ENCODE peak calls at places on chromosomes 5 and 9, in six cellular contexts. Q is BJ, Z is astrocyte of the spinal cord, G is fibroblast of mammary gland, U is foreskin fibroblast, K is left lung. E is an unnamed sample.

GRCh38 chr5:10253390-10253789 is 3.3 kb downstream of the CCT5 start:
- DNase-seq in Q (no peak), Z (no peak), G (no peak), U (no peak), K (no peak), E (no peak)

GRCh38 chr5:149114403-149115312 is 26.6 kb upstream of the ABLIM3 start:
- DNase-seq in Q (no peak), Z (peak), G (peak), U (peak), K (peak), E (peak)

GRCh38 chr9:116697341-116697740 is 10.2 kb downstream of the TRIM32 start:
- DNase-seq in Q (peak), Z (peak), G (peak), U (peak), K (no peak), E (peak)

GRCh38 chr9:86405086-86405491 is 50.9 kb upstream of the TUT7 start:
- DNase-seq in Q (no peak), Z (no peak), G (peak), U (no peak), K (no peak), E (no peak)

GRCh38 chr9:125492719-125493118 is 214.3 kb downstream of the MAPKAP1 start:
- DNase-seq in Q (no peak), Z (no peak), G (no peak), U (no peak), K (no peak), E (no peak)

GRCh38 chr9:97474373-97474925 is 27.0 kb upstream of the TMOD1 start:
- DNase-seq in Q (no peak), Z (peak), G (peak), U (peak), K (no peak), E (no peak)

GRCh38 chr9:127525426-127526188 is 74.3 kb downstream of the LRSAM1 start:
- DNase-seq in Q (no peak), Z (peak), G (peak), U (no peak), K (no peak), E (no peak)

GRCh38 chr5:103523319-103523718 is 39.3 kb downstream of the NUDT12 start:
- DNase-seq in Q (no peak), Z (no peak), G (no peak), U (no peak), K (no peak), E (no peak)

GRCh38 chr5:151036556-151036955 is 16.2 kb downstream of the GPX3 start:
- DNase-seq in Q (no peak), Z (no peak), G (no peak), U (no peak), K (no peak), E (no peak)

GRCh38 chr9:93224591-93224990 is 40.7 kb downstream of the WNK2 start:
- DNase-seq in Q (no peak), Z (no peak), G (no peak), U (no peak), K (no peak), E (no peak)

GRCh38 chr9:6714176-6714575 is 43.6 kb upstream of the KDM4C start:
- DNase-seq in Q (no peak), Z (no peak), G (no peak), U (no peak), K (no peak), E (no peak)

GRCh38 chr5:132849347-132849746 is 16.9 kb downstream of the GDF9 start:
- DNase-seq in Q (no peak), Z (no peak), G (no peak), U (no peak), K (no peak), E (no peak)

GRCh38 chr5:29229461-29229860 is 1964.0 kb upstream of the CDH6 start:
- DNase-seq in Q (no peak), Z (no peak), G (no peak), U (no peak), K (no peak), E (no peak)

GRCh38 chr5:116454417-116454927 is 120.2 kb downstream of the SEMA6A start:
- DNase-seq in Q (peak), Z (peak), G (peak), U (peak), K (no peak), E (peak)

GRCh38 chr9:132128191-132128590 is 33.7 kb upstream of the NTNG2 start:
- DNase-seq in Q (no peak), Z (no peak), G (no peak), U (no peak), K (no peak), E (no peak)

GRCh38 chr9:107637421-107638420 is 148.2 kb upstream of the KLF4 start:
- DNase-seq in Q (peak), Z (peak), G (peak), U (peak), K (peak), E (peak)

GRCh38 chr5:108749130-108749861 is 1.6 kb downstream of the FER start:
- DNase-seq in Q (no peak), Z (peak), G (peak), U (no peak), K (no peak), E (no peak)

GRCh38 chr5:173242675-173243085 is 7.7 kb upstream of the NKX2-5 start:
- DNase-seq in Q (no peak), Z (no peak), G (no peak), U (no peak), K (no peak), E (no peak)

GRCh38 chr5:95261369-95262175 is 23.3 kb downstream of the MCTP1 start:
- DNase-seq in Q (peak), Z (peak), G (peak), U (no peak), K (no peak), E (no peak)

GRCh38 chr9:131594906-131595675 is 49.8 kb downstream of the PRRT1B start:
- DNase-seq in Q (no peak), Z (no peak), G (no peak), U (no peak), K (no peak), E (no peak)

GRCh38 chr5:68544091-68544655 is 328.6 kb downstream of the PIK3R1 start:
- DNase-seq in Q (no peak), Z (no peak), G (no peak), U (no peak), K (no peak), E (no peak)

GRCh38 chr5:124034963-124035362 is 523.0 kb downstream of the CSNK1G3 start:
- DNase-seq in Q (no peak), Z (no peak), G (no peak), U (no peak), K (no peak), E (no peak)

GRCh38 chr9:107491081-107492053 is 1.8 kb upstream of the KLF4 start:
- DNase-seq in Q (no peak), Z (no peak), G (peak), U (no peak), K (peak), E (no peak)

GRCh38 chr5:115100556-115100955 is 69.2 kb downstream of the TRIM36 start:
- DNase-seq in Q (no peak), Z (no peak), G (peak), U (peak), K (no peak), E (no peak)

GRCh38 chr9:89204811-89205210 is 26.2 kb upstream of the SHC3 start:
- DNase-seq in Q (no peak), Z (no peak), G (no peak), U (no peak), K (no peak), E (no peak)

GRCh38 chr5:11407553-11408145 is 496.6 kb downstream of the CTNND2 start:
- DNase-seq in Q (no peak), Z (no peak), G (no peak), U (no peak), K (no peak), E (no peak)

GRCh38 chr9:125484632-125485282 is 222.3 kb downstream of the MAPKAP1 start:
- DNase-seq in Q (peak), Z (peak), G (peak), U (peak), K (no peak), E (peak)

GRCh38 chr5:111313017-111313724 is 89.0 kb downstream of the CAMK4 start:
- DNase-seq in Q (no peak), Z (no peak), G (no peak), U (no peak), K (no peak), E (no peak)

GRCh38 chr5:128736567-128736966 is 198.5 kb upstream of the FBN2 start:
- DNase-seq in Q (no peak), Z (peak), G (no peak), U (no peak), K (no peak), E (no peak)

GRCh38 chr9:87080512-87081225 is 133.4 kb upstream of the GAS1 start:
- DNase-seq in Q (no peak), Z (peak), G (peak), U (no peak), K (no peak), E (no peak)

GRCh38 chr9:137630126-137630525 is 11.3 kb downstream of the EHMT1 start:
- DNase-seq in Q (no peak), Z (no peak), G (peak), U (no peak), K (no peak), E (no peak)

GRCh38 chr9:30301271-30301963 is 2083.0 kb upstream of the ACO1 start:
- DNase-seq in Q (no peak), Z (no peak), G (no peak), U (no peak), K (peak), E (no peak)

GRCh38 chr9:128635266-128636023 is 21.2 kb downstream of the DYNC2I2 start:
- DNase-seq in Q (peak), Z (peak), G (peak), U (peak), K (peak), E (peak)

GRCh38 chr5:125085797-125086505 is 339.5 kb upstream of the ZNF608 start:
- DNase-seq in Q (no peak), Z (no peak), G (peak), U (no peak), K (no peak), E (no peak)

GRCh38 chr5:51082741-51083140 is 300.5 kb upstream of the ISL1 start:
- DNase-seq in Q (no peak), Z (no peak), G (no peak), U (no peak), K (no peak), E (no peak)

GRCh38 chr5:180135128-180135955 is 63.8 kb upstream of the RNF130 start:
- DNase-seq in Q (no peak), Z (peak), G (peak), U (peak), K (peak), E (peak)

GRCh38 chr5:94793113-94793815 is 174.8 kb downstream of the SLF1 start:
- DNase-seq in Q (peak), Z (peak), G (peak), U (peak), K (no peak), E (peak)

GRCh38 chr5:107636555-107636954 is 34.2 kb downstream of the EFNA5 start:
- DNase-seq in Q (no peak), Z (no peak), G (no peak), U (no peak), K (no peak), E (no peak)

GRCh38 chr9:18163146-18163545 is 310.8 kb upstream of the ADAMTSL1 start:
- DNase-seq in Q (no peak), Z (no peak), G (no peak), U (no peak), K (no peak), E (no peak)

GRCh38 chr5:43313854-43314457 is 744 bp upstream of the HMGCS1 start:
- DNase-seq in Q (no peak), Z (no peak), G (peak), U (no peak), K (no peak), E (no peak)

GRCh38 chr5:43315697-43316096 is 2.5 kb upstream of the HMGCS1 start:
- DNase-seq in Q (no peak), Z (no peak), G (no peak), U (no peak), K (no peak), E (no peak)

GRCh38 chr5:43316421-43316820 is 3.2 kb upstream of the HMGCS1 start:
- DNase-seq in Q (no peak), Z (no peak), G (no peak), U (no peak), K (no peak), E (no peak)

GRCh38 chr5:43314724-43315123 is 1.5 kb upstream of the HMGCS1 start:
- DNase-seq in Q (no peak), Z (no peak), G (no peak), U (no peak), K (no peak), E (no peak)

GRCh38 chr5:43315262-43315661 is 2.0 kb upstream of the HMGCS1 start:
- DNase-seq in Q (no peak), Z (no peak), G (peak), U (no peak), K (no peak), E (no peak)
- H3K4me3 ChIP-seq in Q (no peak), Z (no peak), G (no peak), U (no peak), K (no peak), E (no peak)

GRCh38 chr5:73359395-73359794 is 89.2 kb downstream of the FOXD1 start:
- DNase-seq in Q (no peak), Z (no peak), G (no peak), U (no peak), K (no peak), E (no peak)

GRCh38 chr5:73365301-73365853 is 83.2 kb downstream of the FOXD1 start:
- DNase-seq in Q (peak), Z (peak), G (peak), U (peak), K (no peak), E (no peak)

GRCh38 chr5:73367650-73368049 is 80.9 kb downstream of the FOXD1 start:
- DNase-seq in Q (no peak), Z (no peak), G (no peak), U (no peak), K (no peak), E (no peak)

GRCh38 chr5:73365990-73366667 is 82.4 kb downstream of the FOXD1 start:
- DNase-seq in Q (no peak), Z (peak), G (no peak), U (no peak), K (no peak), E (no peak)

DNA sequence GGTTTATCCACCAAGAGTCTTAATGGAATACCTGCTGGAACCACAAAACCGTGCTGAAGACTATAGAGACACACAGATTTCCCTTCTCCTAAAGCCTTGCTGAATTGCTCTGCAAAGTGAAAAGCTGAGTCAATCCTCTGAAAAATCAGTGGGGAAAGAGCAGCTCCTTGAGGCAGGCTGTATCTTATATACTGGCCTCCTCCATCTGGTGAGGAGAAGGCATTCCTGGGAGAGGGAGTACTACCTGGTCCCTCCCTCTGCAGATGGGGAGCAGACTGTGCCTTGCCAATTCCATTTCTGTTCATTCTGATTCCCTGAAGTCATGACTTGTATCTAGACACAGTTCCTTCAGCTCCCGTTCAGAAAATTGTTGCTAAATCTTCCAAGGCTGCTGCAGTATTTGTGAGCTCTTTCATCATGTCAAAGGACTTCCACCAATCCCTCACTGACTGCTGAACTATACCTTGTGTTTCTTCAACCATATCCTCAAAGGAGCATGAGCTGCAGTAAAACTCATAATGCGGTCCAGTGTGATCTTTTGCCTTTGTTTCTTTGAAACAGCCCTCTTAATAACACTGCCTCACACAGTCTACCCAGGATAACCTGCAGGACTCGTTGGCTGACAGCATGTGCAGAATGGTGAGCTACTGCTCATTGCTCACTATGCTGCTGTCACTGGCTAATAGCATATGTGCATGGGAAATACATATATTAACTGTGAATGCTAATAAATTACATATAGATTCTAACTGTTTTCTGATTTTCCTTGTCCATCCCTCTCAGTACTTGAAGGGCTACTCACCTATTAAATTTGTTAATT is 84.5 kb downstream of the FOXD1 start:
- DNase-seq in Q (peak), Z (peak), G (peak), U (peak), K (no peak), E (no peak)
- TF ChIP-seq CTCF in Q (peak), Z (peak), G (peak), U (peak), K (no peak), E (peak)

GRCh38 chr9:121266906-121267650 is 884 bp upstream of the GSN start:
- DNase-seq in Q (no peak), Z (peak), G (no peak), U (no peak), K (no peak), E (no peak)
- H3K4me3 ChIP-seq in Q (no peak), Z (no peak), G (peak), U (peak), K (peak), E (peak)

GRCh38 chr9:136264803-136265405 is 19.3 kb upstream of the QSOX2 start:
- DNase-seq in Q (no peak), Z (no peak), G (no peak), U (no peak), K (no peak), E (no peak)

GRCh38 chr9:136265561-136266355 is 20.1 kb upstream of the QSOX2 start:
- DNase-seq in Q (no peak), Z (no peak), G (no peak), U (no peak), K (no peak), E (no peak)

GRCh38 chr9:136268776-136269175 is 23.2 kb upstream of the QSOX2 start:
- DNase-seq in Q (no peak), Z (no peak), G (no peak), U (no peak), K (no peak), E (no peak)

GRCh38 chr9:136268318-136268717 is 22.7 kb upstream of the QSOX2 start:
- DNase-seq in Q (no peak), Z (no peak), G (no peak), U (no peak), K (no peak), E (no peak)

GRCh38 chr9:136267261-136268111 is 21.9 kb upstream of the QSOX2 start:
- DNase-seq in Q (no peak), Z (peak), G (peak), U (peak), K (peak), E (peak)
- TF ChIP-seq CTCF in Q (peak), Z (peak), G (peak), U (peak), K (no peak), E (peak)

GRCh38 chr9:95047452-95048224 is 269.9 kb downstream of the FANCC start:
- DNase-seq in Q (no peak), Z (no peak), G (no peak), U (no peak), K (no peak), E (no peak)
- H3K4me3 ChIP-seq in Q (peak), Z (peak), G (peak), U (peak), K (peak), E (no peak)

GRCh38 chr5:74639538-74640449 is 734 bp downstream of the ENC1 start:
- DNase-seq in Q (no peak), Z (no peak), G (peak), U (peak), K (no peak), E (no peak)
- TF ChIP-seq CTCF in Q (peak), Z (peak), G (no peak), U (no peak), K (no peak), E (peak)

DNA sequence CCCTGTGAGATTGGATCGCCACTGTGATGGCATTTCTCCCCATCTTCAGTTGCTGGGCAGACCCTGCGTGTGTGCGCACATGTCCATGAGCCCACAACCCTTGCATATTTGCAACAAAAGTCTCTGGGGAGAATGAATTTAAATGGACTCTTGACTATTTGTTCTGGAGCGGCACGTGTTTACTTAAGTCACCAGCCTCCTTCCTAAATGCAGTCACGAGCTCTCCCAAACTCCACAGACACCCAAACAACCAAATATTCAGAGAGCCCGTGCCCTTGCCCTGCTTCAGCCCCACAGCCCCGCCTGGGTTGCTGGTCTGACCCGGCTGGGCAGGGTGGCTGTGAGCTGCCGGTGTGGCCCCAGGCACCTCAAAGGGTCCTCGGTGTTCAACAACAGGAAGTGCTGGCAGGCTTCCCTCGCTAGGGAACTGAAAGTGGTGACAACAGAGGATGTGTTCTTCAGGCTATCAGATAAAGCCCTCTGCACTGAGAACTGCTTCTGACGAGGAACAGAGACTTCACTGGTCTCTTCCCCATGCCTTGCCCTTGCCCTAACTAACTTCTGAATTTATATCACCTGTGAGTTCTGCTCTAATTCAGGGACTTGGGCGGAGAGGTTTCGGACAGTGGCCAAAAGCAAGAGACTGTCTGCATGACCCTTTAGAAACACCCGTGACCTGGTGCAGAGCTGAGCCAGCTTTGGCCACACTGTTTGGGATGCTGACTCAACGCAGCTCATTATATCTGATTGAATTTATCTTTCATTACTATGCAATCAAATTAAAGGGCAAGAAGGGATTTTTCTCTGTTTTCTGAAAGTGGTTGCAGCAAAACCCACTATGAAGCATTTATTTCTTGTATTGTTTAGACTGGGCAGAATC is 19.2 kb upstream of the CD180 start:
- DNase-seq in Q (no peak), Z (no peak), G (peak), U (no peak), K (peak), E (no peak)
- H3K4me3 ChIP-seq in Q (no peak), Z (no peak), G (no peak), U (no peak), K (peak), E (no peak)

DNA sequence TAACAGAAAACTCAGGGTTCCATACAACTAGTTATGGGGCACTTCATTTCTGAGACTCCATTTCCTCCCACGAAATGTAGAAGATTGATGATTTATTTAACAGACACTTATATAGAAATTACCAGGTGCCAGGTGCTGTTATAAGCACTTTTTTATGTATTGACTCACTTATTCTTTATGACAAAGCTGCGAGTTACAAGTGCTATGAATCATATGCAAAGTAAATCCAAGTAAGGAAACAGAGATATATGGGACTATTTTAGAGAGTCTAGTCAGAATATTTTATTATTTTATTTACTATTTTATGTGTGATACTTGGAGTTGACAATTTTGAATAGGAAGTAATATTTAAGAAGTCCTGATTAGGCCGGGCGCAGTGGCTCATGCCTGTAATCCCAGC is 822.8 kb upstream of the C9orf72 start:
- DNase-seq in Q (no peak), Z (no peak), G (no peak), U (no peak), K (no peak), E (no peak)
- TF ChIP-seq CTCF in Q (no peak), Z (no peak), G (no peak), U (no peak), K (no peak), E (no peak)

E was measured in AG04449.